ENCODE peak calls at places on chromosomes 5 and 9, in nine cellular contexts. Y is D721Med, J is AG04449, P is coronary artery, B is prostate gland, R is WTC11, W is endothelial cell, K is mesothelial cell of epicardium, M is lower lobe of right lung. H is an unnamed sample.

GRCh38 chr9:115024925-115025535 is 92.9 kb downstream of the TNC start:
- DNase-seq in Y (no peak), J (no peak), P (no peak), B (no peak), R (no peak), W (no peak), K (no peak), M (no peak), H (no peak)

GRCh38 chr5:115543365-115543700 is 1.2 kb downstream of the FEM1C start:
- DNase-seq in Y (no peak), J (no peak), P (no peak), B (peak; percentile 11), R (no peak), W (no peak), K (no peak), M (no peak), H (no peak)

GRCh38 chr5:123696948-123697347 is 185.0 kb downstream of the CSNK1G3 start:
- DNase-seq in Y (no peak), J (no peak), P (no peak), B (peak; percentile 73), R (no peak), W (no peak), K (no peak), M (no peak), H (no peak)

GRCh38 chr9:98790601-98791146 is 5.7 kb downstream of the ANKS6 start:
- DNase-seq in Y (no peak), J (no peak), P (no peak), B (no peak), R (no peak), W (no peak), K (no peak), M (no peak), H (no peak)

GRCh38 chr9:677461-678097 is 163.9 kb upstream of the DMRT1 start:
- DNase-seq in Y (no peak), J (no peak), P (no peak), B (no peak), R (no peak), W (no peak), K (no peak), M (no peak), H (no peak)

GRCh38 chr5:61280766-61281427 is 51.2 kb upstream of the ZSWIM6 start:
- DNase-seq in Y (no peak), J (no peak), P (no peak), B (peak; percentile 70), R (no peak), W (no peak), K (no peak), M (no peak), H (no peak)

GRCh38 chr9:136117291-136118060 is 1.2 kb downstream of the TMEM250 start:
- DNase-seq in Y (no peak), J (no peak), P (no peak), B (no peak), R (no peak), W (no peak), K (no peak), M (no peak), H (no peak)

GRCh38 chr5:65907138-65907537 is 19.2 kb upstream of the ERBIN start:
- DNase-seq in Y (no peak), J (no peak), P (no peak), B (no peak), R (no peak), W (no peak), K (no peak), M (no peak), H (no peak)

GRCh38 chr9:83706703-83707517 is 848 bp downstream of the UBQLN1 start:
- DNase-seq in Y (no peak), J (no peak), P (peak; percentile 74), B (peak; percentile 19), R (peak; percentile 74), W (peak; percentile 80), K (peak; percentile 66), M (peak; percentile 63), H (peak; percentile 59)

GRCh38 chr9:35758475-35759050 is 4.5 kb upstream of the MSMP start:
- DNase-seq in Y (no peak), J (no peak), P (no peak), B (no peak), R (no peak), W (no peak), K (no peak), M (no peak), H (no peak)

DNA sequence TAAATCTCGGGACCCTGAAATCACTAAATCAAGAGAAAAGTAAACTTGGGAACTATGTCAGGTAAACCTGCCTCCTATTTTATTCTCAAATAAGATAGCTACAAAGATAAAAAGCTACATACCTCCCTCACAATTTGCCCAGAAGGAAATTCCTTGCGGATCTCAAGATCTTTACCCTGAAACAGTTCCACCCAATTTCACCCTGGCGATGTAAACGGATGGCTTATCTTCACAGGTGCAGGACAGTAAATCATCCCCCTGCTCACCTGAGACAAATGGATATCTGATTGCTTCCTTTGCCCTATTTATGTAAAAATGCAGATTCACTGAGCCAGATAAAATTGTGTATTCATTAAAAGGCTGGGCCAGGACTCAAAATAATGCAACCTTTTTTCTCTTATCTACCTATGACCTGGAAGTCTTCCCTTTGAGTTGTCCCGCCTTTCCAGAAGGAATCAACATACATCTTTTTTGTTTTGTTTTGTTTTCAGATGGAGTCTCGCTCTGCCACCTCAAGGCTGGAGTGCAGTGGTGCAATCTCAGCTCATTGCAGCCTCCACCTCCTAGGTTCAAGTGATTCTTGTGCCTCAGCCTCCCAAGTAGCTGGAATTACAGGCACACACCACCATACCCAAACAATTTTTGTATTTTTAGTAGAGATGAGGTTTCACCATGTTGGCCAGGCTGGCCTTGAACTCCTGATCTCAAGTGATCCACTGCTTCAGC is 13.8 kb downstream of the TMEM267 start:
- DNase-seq in Y (no peak), J (no peak), P (no peak), B (no peak), R (no peak), W (no peak), K (no peak), M (no peak), H (no peak)
- TF ChIP-seq CTCF in Y (no peak), J (no peak), P (no peak), B (no peak), R (no peak), W (no peak), K (no peak), M (no peak), H (no peak)

GRCh38 chr9:31916591-31917223 is 467.7 kb upstream of the ACO1 start:
- DNase-seq in Y (no peak), J (no peak), P (no peak), B (no peak), R (peak; percentile 20), W (peak; percentile 12), K (no peak), M (no peak), H (no peak)
- TF ChIP-seq CTCF in Y (peak; percentile 21), J (no peak), P (no peak), B (no peak), R (no peak), W (no peak), K (no peak), M (no peak), H (no peak)

DNA sequence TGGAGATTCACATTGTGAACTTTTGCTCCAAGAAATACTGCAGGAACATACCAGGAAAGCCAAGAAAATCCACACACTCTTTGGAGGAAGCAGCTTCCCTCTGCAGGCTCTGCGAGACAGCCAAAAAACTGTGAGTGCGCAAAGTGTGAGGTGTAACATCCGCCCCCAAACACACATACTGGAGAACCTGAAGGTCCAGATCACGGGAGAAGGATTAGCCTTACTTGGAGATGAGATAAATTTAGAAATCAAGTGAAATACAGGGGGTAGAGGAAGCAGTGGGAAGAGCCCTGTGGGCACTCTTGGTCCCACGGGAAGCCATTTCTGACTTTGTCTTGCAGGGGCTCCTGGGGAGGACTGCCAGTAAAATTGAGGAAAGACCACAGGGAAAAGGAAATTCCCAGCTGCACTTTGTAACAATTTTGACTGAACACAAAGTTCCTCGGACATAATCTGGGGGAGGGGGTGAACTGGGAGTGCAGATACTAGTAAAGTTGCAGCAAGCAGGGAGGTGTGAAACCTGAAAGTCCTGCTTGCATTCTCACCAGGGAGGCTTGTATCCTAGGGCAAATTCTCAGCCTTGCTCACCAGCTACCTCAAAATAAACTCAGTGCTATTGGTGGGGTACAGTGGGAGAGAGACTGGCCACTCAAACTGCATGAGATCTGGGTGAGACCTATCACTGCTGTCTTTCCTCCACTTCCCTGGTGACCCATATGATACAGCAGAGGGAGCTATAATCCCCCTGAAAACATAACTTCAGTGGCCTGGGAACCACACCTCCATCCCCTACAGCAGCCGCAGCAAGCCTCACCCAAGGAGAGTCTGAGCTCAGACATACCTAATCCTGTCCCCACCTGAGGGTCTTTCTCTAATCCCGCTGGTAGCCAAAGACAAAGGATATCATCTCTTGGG is 109.1 kb downstream of the ALDH1A1 start:
- DNase-seq in Y (no peak), J (no peak), P (no peak), B (no peak), R (peak; percentile 34), W (no peak), K (no peak), M (no peak), H (no peak)
- TF ChIP-seq CTCF in Y (no peak), J (no peak), P (no peak), B (no peak), R (no peak), W (no peak), K (no peak), M (no peak), H (peak; percentile 49)

GRCh38 chr5:180813418-180813817 is 10.8 kb upstream of the MGAT1 start:
- DNase-seq in Y (no peak), J (no peak), P (no peak), B (no peak), R (no peak), W (no peak), K (no peak), M (no peak), H (no peak)
- TF ChIP-seq CTCF in Y (no peak), J (no peak), P (no peak), B (no peak), R (no peak), W (no peak), K (no peak), M (no peak), H (no peak)

GRCh38 chr9:117035546-117035945 is 348.4 kb downstream of the TRIM32 start:
- DNase-seq in Y (no peak), J (no peak), P (no peak), B (no peak), R (no peak), W (no peak), K (no peak), M (no peak), H (no peak)
- TF ChIP-seq CTCF in Y (no peak), J (no peak), P (no peak), B (no peak), R (no peak), W (no peak), K (no peak), M (no peak), H (no peak)

GRCh38 chr5:139473565-139473964 is 2.8 kb downstream of the SMIM33 start:
- DNase-seq in Y (no peak), J (no peak), P (no peak), B (no peak), R (no peak), W (peak; percentile 42), K (no peak), M (no peak), H (no peak)
- TF ChIP-seq CTCF in Y (no peak), J (peak; percentile 7), P (no peak), B (no peak), R (no peak), W (no peak), K (no peak), M (peak; percentile 14), H (no peak)

DNA sequence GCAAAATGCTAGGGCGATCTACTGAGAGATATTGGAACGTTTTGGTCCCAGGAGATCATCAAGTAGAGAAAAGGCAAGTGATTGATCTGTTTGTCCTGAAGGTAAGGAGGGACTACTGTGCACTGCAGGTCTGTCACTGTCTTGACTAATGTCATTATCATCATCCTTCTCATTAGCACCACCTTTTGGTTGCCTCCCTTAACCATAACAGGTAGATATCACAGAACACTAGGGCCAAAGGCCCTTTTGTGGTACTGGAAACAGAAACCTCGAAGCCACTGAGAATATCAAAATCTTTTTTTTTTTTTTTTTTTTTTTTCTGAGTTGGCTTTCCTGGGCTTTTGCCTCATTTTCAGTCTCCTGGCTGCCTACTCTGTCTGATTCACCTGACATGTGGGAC is 134.0 kb downstream of the KCTD16 start:
- DNase-seq in Y (no peak), J (no peak), P (no peak), B (no peak), R (no peak), W (no peak), K (no peak), M (no peak), H (no peak)
- TF ChIP-seq CTCF in Y (no peak), J (no peak), P (no peak), B (no peak), R (no peak), W (no peak), K (no peak), M (no peak), H (no peak)

H was measured in neural crest cell.